ENCODE peak calls at places on chromosomes 3 and 15, in ten cellular contexts. One of them, this sample, is unnamed.
A peak's percentile ranks its signal among the peaks of the same experiment; 100 is the strongest.

GRCh38 chr15:44584162-44584749 is 47.3 kb downstream of the EIF3J start:
- DNase-seq in activated T-cell treated with anti-CD3 and anti-CD28 coated beads for 24 hours: peak; percentile 44
- DNase-seq in Kasumi-1: no peak
- DNase-seq in fibroblast of mammary gland: peak; percentile 53
- DNase-seq in lung: no peak
- DNase-seq in GM12891: no peak
- DNase-seq in progenitor cell of endocrine pancreas: no peak
- DNase-seq in GM23248: peak; percentile 45
- DNase-seq in heart left ventricle: no peak
- DNase-seq in iPS DF 19.7: peak; percentile 17
- DNase-seq in this sample: peak; percentile 23

GRCh38 chr15:22952826-22953579 is 27.2 kb downstream of the CYFIP1 start:
- DNase-seq in activated T-cell treated with anti-CD3 and anti-CD28 coated beads for 24 hours: no peak
- DNase-seq in Kasumi-1: no peak
- DNase-seq in fibroblast of mammary gland: peak; percentile 38
- DNase-seq in lung: no peak
- DNase-seq in GM12891: no peak
- DNase-seq in progenitor cell of endocrine pancreas: no peak
- DNase-seq in GM23248: peak; percentile 47
- DNase-seq in heart left ventricle: no peak
- DNase-seq in iPS DF 19.7: peak; percentile 17
- DNase-seq in this sample: no peak

GRCh38 chr3:46661776-46662766 is 31.4 kb downstream of the ALS2CL start:
- DNase-seq in activated T-cell treated with anti-CD3 and anti-CD28 coated beads for 24 hours: no peak
- DNase-seq in Kasumi-1: no peak
- DNase-seq in fibroblast of mammary gland: no peak
- DNase-seq in lung: no peak
- DNase-seq in GM12891: no peak
- DNase-seq in progenitor cell of endocrine pancreas: peak; percentile 8
- DNase-seq in GM23248: no peak
- DNase-seq in heart left ventricle: no peak
- DNase-seq in iPS DF 19.7: no peak
- DNase-seq in this sample: no peak

GRCh38 chr3:146625117-146625775 is 20.1 kb upstream of the PLSCR5 start:
- DNase-seq in activated T-cell treated with anti-CD3 and anti-CD28 coated beads for 24 hours: no peak
- DNase-seq in Kasumi-1: no peak
- DNase-seq in fibroblast of mammary gland: peak; percentile 30
- DNase-seq in lung: no peak
- DNase-seq in GM12891: no peak
- DNase-seq in progenitor cell of endocrine pancreas: no peak
- DNase-seq in GM23248: peak; percentile 45
- DNase-seq in heart left ventricle: no peak
- DNase-seq in iPS DF 19.7: no peak
- DNase-seq in this sample: no peak

GRCh38 chr3:147414369-147415135 is 5.4 kb downstream of the ZIC1 start:
- DNase-seq in activated T-cell treated with anti-CD3 and anti-CD28 coated beads for 24 hours: no peak
- DNase-seq in Kasumi-1: no peak
- DNase-seq in fibroblast of mammary gland: no peak
- DNase-seq in lung: no peak
- DNase-seq in GM12891: no peak
- DNase-seq in progenitor cell of endocrine pancreas: no peak
- DNase-seq in GM23248: no peak
- DNase-seq in heart left ventricle: no peak
- DNase-seq in iPS DF 19.7: no peak
- DNase-seq in this sample: no peak

GRCh38 chr3:16174389-16174788 is at the start of gene GALNT15:
- DNase-seq in activated T-cell treated with anti-CD3 and anti-CD28 coated beads for 24 hours: no peak
- DNase-seq in Kasumi-1: no peak
- DNase-seq in fibroblast of mammary gland: peak; percentile 100
- DNase-seq in lung: peak; percentile 72
- DNase-seq in GM12891: no peak
- DNase-seq in progenitor cell of endocrine pancreas: no peak
- DNase-seq in GM23248: peak; percentile 99
- DNase-seq in heart left ventricle: peak; percentile 91
- DNase-seq in iPS DF 19.7: no peak
- DNase-seq in this sample: no peak

GRCh38 chr15:75371486-75371885 is 3.1 kb upstream of the MAN2C1 start:
- DNase-seq in activated T-cell treated with anti-CD3 and anti-CD28 coated beads for 24 hours: no peak
- DNase-seq in Kasumi-1: no peak
- DNase-seq in fibroblast of mammary gland: no peak
- DNase-seq in lung: no peak
- DNase-seq in GM12891: no peak
- DNase-seq in progenitor cell of endocrine pancreas: no peak
- DNase-seq in GM23248: no peak
- DNase-seq in heart left ventricle: no peak
- DNase-seq in iPS DF 19.7: no peak
- DNase-seq in this sample: no peak

GRCh38 chr15:37678124-37678523 is 256.3 kb upstream of the TMCO5A start:
- DNase-seq in activated T-cell treated with anti-CD3 and anti-CD28 coated beads for 24 hours: no peak
- DNase-seq in Kasumi-1: no peak
- DNase-seq in fibroblast of mammary gland: no peak
- DNase-seq in lung: no peak
- DNase-seq in GM12891: no peak
- DNase-seq in progenitor cell of endocrine pancreas: no peak
- DNase-seq in GM23248: no peak
- DNase-seq in heart left ventricle: no peak
- DNase-seq in iPS DF 19.7: no peak
- DNase-seq in this sample: no peak

GRCh38 chr3:40691598-40691905 is 166.8 kb downstream of the ZNF621 start:
- DNase-seq in activated T-cell treated with anti-CD3 and anti-CD28 coated beads for 24 hours: no peak
- DNase-seq in Kasumi-1: no peak
- DNase-seq in fibroblast of mammary gland: peak; percentile 6
- DNase-seq in lung: no peak
- DNase-seq in GM12891: no peak
- DNase-seq in progenitor cell of endocrine pancreas: no peak
- DNase-seq in GM23248: no peak
- DNase-seq in heart left ventricle: no peak
- DNase-seq in iPS DF 19.7: no peak
- DNase-seq in this sample: no peak

GRCh38 chr15:49908571-49909295 is 210.3 kb downstream of the ATP8B4 start:
- DNase-seq in activated T-cell treated with anti-CD3 and anti-CD28 coated beads for 24 hours: no peak
- DNase-seq in Kasumi-1: no peak
- DNase-seq in fibroblast of mammary gland: no peak
- DNase-seq in lung: no peak
- DNase-seq in GM12891: no peak
- DNase-seq in progenitor cell of endocrine pancreas: no peak
- DNase-seq in GM23248: no peak
- DNase-seq in heart left ventricle: no peak
- DNase-seq in iPS DF 19.7: no peak
- DNase-seq in this sample: no peak

GRCh38 chr15:36589971-36590370 is 10.5 kb downstream of the CDIN1 start:
- DNase-seq in activated T-cell treated with anti-CD3 and anti-CD28 coated beads for 24 hours: no peak
- DNase-seq in Kasumi-1: no peak
- DNase-seq in fibroblast of mammary gland: peak; percentile 32
- DNase-seq in lung: no peak
- DNase-seq in GM12891: no peak
- DNase-seq in progenitor cell of endocrine pancreas: no peak
- DNase-seq in GM23248: no peak
- DNase-seq in heart left ventricle: no peak
- DNase-seq in iPS DF 19.7: no peak
- DNase-seq in this sample: no peak

GRCh38 chr15:42215854-42216829 is 8.0 kb upstream of the VPS39 start:
- DNase-seq in activated T-cell treated with anti-CD3 and anti-CD28 coated beads for 24 hours: no peak
- DNase-seq in Kasumi-1: peak; percentile 1
- DNase-seq in fibroblast of mammary gland: peak; percentile 9
- DNase-seq in lung: no peak
- DNase-seq in GM12891: no peak
- DNase-seq in progenitor cell of endocrine pancreas: no peak
- DNase-seq in GM23248: peak; percentile 6
- DNase-seq in heart left ventricle: no peak
- DNase-seq in iPS DF 19.7: no peak
- DNase-seq in this sample: no peak

GRCh38 chr15:85588657-85589056 is 206.1 kb downstream of the KLHL25 start:
- DNase-seq in activated T-cell treated with anti-CD3 and anti-CD28 coated beads for 24 hours: no peak
- DNase-seq in Kasumi-1: no peak
- DNase-seq in fibroblast of mammary gland: peak; percentile 57
- DNase-seq in lung: no peak
- DNase-seq in GM12891: no peak
- DNase-seq in progenitor cell of endocrine pancreas: no peak
- DNase-seq in GM23248: peak; percentile 65
- DNase-seq in heart left ventricle: no peak
- DNase-seq in iPS DF 19.7: no peak
- DNase-seq in this sample: no peak

GRCh38 chr3:70090322-70090913 is 90.9 kb downstream of the SAMMSON start:
- DNase-seq in activated T-cell treated with anti-CD3 and anti-CD28 coated beads for 24 hours: no peak
- DNase-seq in Kasumi-1: peak; percentile 60
- DNase-seq in fibroblast of mammary gland: peak; percentile 34
- DNase-seq in lung: no peak
- DNase-seq in GM12891: no peak
- DNase-seq in progenitor cell of endocrine pancreas: no peak
- DNase-seq in GM23248: peak; percentile 51
- DNase-seq in heart left ventricle: no peak
- DNase-seq in iPS DF 19.7: no peak
- DNase-seq in this sample: no peak

GRCh38 chr3:81716870-81717509 is 44.5 kb downstream of the GBE1 start:
- DNase-seq in activated T-cell treated with anti-CD3 and anti-CD28 coated beads for 24 hours: no peak
- DNase-seq in Kasumi-1: no peak
- DNase-seq in fibroblast of mammary gland: peak; percentile 69
- DNase-seq in lung: no peak
- DNase-seq in GM12891: no peak
- DNase-seq in progenitor cell of endocrine pancreas: no peak
- DNase-seq in GM23248: peak; percentile 64
- DNase-seq in heart left ventricle: no peak
- DNase-seq in iPS DF 19.7: no peak
- DNase-seq in this sample: no peak

GRCh38 chr3:148606979-148607378 is 90.7 kb upstream of the AGTR1 start:
- DNase-seq in activated T-cell treated with anti-CD3 and anti-CD28 coated beads for 24 hours: no peak
- DNase-seq in Kasumi-1: no peak
- DNase-seq in fibroblast of mammary gland: peak; percentile 6
- DNase-seq in lung: no peak
- DNase-seq in GM12891: no peak
- DNase-seq in progenitor cell of endocrine pancreas: no peak
- DNase-seq in GM23248: no peak
- DNase-seq in heart left ventricle: no peak
- DNase-seq in iPS DF 19.7: no peak
- DNase-seq in this sample: no peak

GRCh38 chr3:72318504-72319201 is 529.6 kb downstream of the SHQ1 start:
- DNase-seq in activated T-cell treated with anti-CD3 and anti-CD28 coated beads for 24 hours: no peak
- DNase-seq in Kasumi-1: no peak
- DNase-seq in fibroblast of mammary gland: no peak
- DNase-seq in lung: no peak
- DNase-seq in GM12891: no peak
- DNase-seq in progenitor cell of endocrine pancreas: no peak
- DNase-seq in GM23248: no peak
- DNase-seq in heart left ventricle: no peak
- DNase-seq in iPS DF 19.7: no peak
- DNase-seq in this sample: no peak

GRCh38 chr3:141228385-141228784 is 3.2 kb upstream of the PXYLP1 start:
- DNase-seq in activated T-cell treated with anti-CD3 and anti-CD28 coated beads for 24 hours: no peak
- DNase-seq in Kasumi-1: no peak
- DNase-seq in fibroblast of mammary gland: no peak
- DNase-seq in lung: no peak
- DNase-seq in GM12891: no peak
- DNase-seq in progenitor cell of endocrine pancreas: no peak
- DNase-seq in GM23248: no peak
- DNase-seq in heart left ventricle: no peak
- DNase-seq in iPS DF 19.7: no peak
- DNase-seq in this sample: no peak

GRCh38 chr3:31770822-31771326 is 210.2 kb downstream of the OSBPL10 start:
- DNase-seq in activated T-cell treated with anti-CD3 and anti-CD28 coated beads for 24 hours: no peak
- DNase-seq in Kasumi-1: no peak
- DNase-seq in fibroblast of mammary gland: peak; percentile 48
- DNase-seq in lung: no peak
- DNase-seq in GM12891: no peak
- DNase-seq in progenitor cell of endocrine pancreas: no peak
- DNase-seq in GM23248: peak; percentile 50
- DNase-seq in heart left ventricle: no peak
- DNase-seq in iPS DF 19.7: no peak
- DNase-seq in this sample: no peak

GRCh38 chr15:63939531-63940130 is 105.9 kb upstream of the HERC1 start:
- DNase-seq in activated T-cell treated with anti-CD3 and anti-CD28 coated beads for 24 hours: no peak
- DNase-seq in Kasumi-1: no peak
- DNase-seq in fibroblast of mammary gland: peak; percentile 71
- DNase-seq in lung: no peak
- DNase-seq in GM12891: no peak
- DNase-seq in progenitor cell of endocrine pancreas: no peak
- DNase-seq in GM23248: peak; percentile 68
- DNase-seq in heart left ventricle: no peak
- DNase-seq in iPS DF 19.7: no peak
- DNase-seq in this sample: no peak

GRCh38 chr3:141059816-141060215 is 8.7 kb downstream of the SPSB4 start:
- DNase-seq in activated T-cell treated with anti-CD3 and anti-CD28 coated beads for 24 hours: no peak
- DNase-seq in Kasumi-1: no peak
- DNase-seq in fibroblast of mammary gland: no peak
- DNase-seq in lung: no peak
- DNase-seq in GM12891: no peak
- DNase-seq in progenitor cell of endocrine pancreas: no peak
- DNase-seq in GM23248: no peak
- DNase-seq in heart left ventricle: no peak
- DNase-seq in iPS DF 19.7: no peak
- DNase-seq in this sample: no peak

GRCh38 chr3:58874795-58875194 is 175.0 kb downstream of the CFAP20DC start:
- DNase-seq in activated T-cell treated with anti-CD3 and anti-CD28 coated beads for 24 hours: no peak
- DNase-seq in Kasumi-1: no peak
- DNase-seq in fibroblast of mammary gland: peak; percentile 61
- DNase-seq in lung: no peak
- DNase-seq in GM12891: no peak
- DNase-seq in progenitor cell of endocrine pancreas: no peak
- DNase-seq in GM23248: peak; percentile 70
- DNase-seq in heart left ventricle: no peak
- DNase-seq in iPS DF 19.7: no peak
- DNase-seq in this sample: no peak

GRCh38 chr3:128787256-128788253 is 61.6 kb downstream of the RAB7A start:
- DNase-seq in activated T-cell treated with anti-CD3 and anti-CD28 coated beads for 24 hours: no peak
- DNase-seq in Kasumi-1: peak; percentile 40
- DNase-seq in fibroblast of mammary gland: peak; percentile 83
- DNase-seq in lung: no peak
- DNase-seq in GM12891: no peak
- DNase-seq in progenitor cell of endocrine pancreas: no peak
- DNase-seq in GM23248: peak; percentile 55
- DNase-seq in heart left ventricle: no peak
- DNase-seq in iPS DF 19.7: no peak
- DNase-seq in this sample: no peak

This sample was measured in stimulated activated naive B cell treated with anti-CD40 and anti-IgM and Interleukin-4, amounts not matched to agents 10 μg/mL and 1 μg/mL and 100 μg/mL, for 72 hours.